ENCODE peak calls at places on chromosomes 3 and 15, in eight cellular contexts. One of them, this sample, is unnamed.

GRCh38 chr3:105805402-105805801 is 63.4 kb downstream of the CBLB start:
- DNase-seq in HAP-1: no peak
- DNase-seq in SK-N-SH: no peak
- DNase-seq in bronchial epithelial cell: no peak
- DNase-seq in neuronal stem cell: no peak
- DNase-seq in transverse colon: no peak
- DNase-seq in upper lobe of right lung: no peak
- DNase-seq in esophagus squamous epithelium: no peak
- DNase-seq in this sample: no peak

GRCh38 chr3:142787719-142788118 is 63.9 kb downstream of the TRPC1 start:
- DNase-seq in HAP-1: no peak
- DNase-seq in SK-N-SH: no peak
- DNase-seq in bronchial epithelial cell: no peak
- DNase-seq in neuronal stem cell: no peak
- DNase-seq in transverse colon: no peak
- DNase-seq in upper lobe of right lung: no peak
- DNase-seq in esophagus squamous epithelium: no peak
- DNase-seq in this sample: no peak

GRCh38 chr15:66603301-66604179 is 37.7 kb upstream of the LCTL start:
- DNase-seq in HAP-1: peak; percentile 93
- DNase-seq in SK-N-SH: peak; percentile 86
- DNase-seq in bronchial epithelial cell: peak; percentile 27
- DNase-seq in neuronal stem cell: peak; percentile 71
- DNase-seq in transverse colon: peak; percentile 67
- DNase-seq in upper lobe of right lung: peak; percentile 87
- DNase-seq in esophagus squamous epithelium: no peak
- DNase-seq in this sample: no peak

GRCh38 chr3:163561151-163561550 is 1517.1 kb downstream of the SI start:
- DNase-seq in HAP-1: no peak
- DNase-seq in SK-N-SH: no peak
- DNase-seq in bronchial epithelial cell: no peak
- DNase-seq in neuronal stem cell: peak; percentile 1
- DNase-seq in transverse colon: no peak
- DNase-seq in upper lobe of right lung: no peak
- DNase-seq in esophagus squamous epithelium: no peak
- DNase-seq in this sample: no peak

GRCh38 chr15:92576597-92577200 is 78.9 kb downstream of the FAM174B start:
- DNase-seq in HAP-1: no peak
- DNase-seq in SK-N-SH: no peak
- DNase-seq in bronchial epithelial cell: no peak
- DNase-seq in neuronal stem cell: no peak
- DNase-seq in transverse colon: no peak
- DNase-seq in upper lobe of right lung: no peak
- DNase-seq in esophagus squamous epithelium: no peak
- DNase-seq in this sample: no peak

GRCh38 chr3:54322354-54322753 is 200.0 kb downstream of the CACNA2D3 start:
- DNase-seq in HAP-1: no peak
- DNase-seq in SK-N-SH: no peak
- DNase-seq in bronchial epithelial cell: peak; percentile 17
- DNase-seq in neuronal stem cell: no peak
- DNase-seq in transverse colon: peak; percentile 75
- DNase-seq in upper lobe of right lung: no peak
- DNase-seq in esophagus squamous epithelium: no peak
- DNase-seq in this sample: no peak

GRCh38 chr3:80688814-80689213 is 921.0 kb upstream of the ROBO1 start:
- DNase-seq in HAP-1: peak; percentile 42
- DNase-seq in SK-N-SH: peak; percentile 7
- DNase-seq in bronchial epithelial cell: peak; percentile 32
- DNase-seq in neuronal stem cell: no peak
- DNase-seq in transverse colon: no peak
- DNase-seq in upper lobe of right lung: no peak
- DNase-seq in esophagus squamous epithelium: no peak
- DNase-seq in this sample: no peak

GRCh38 chr15:63605816-63606215 is 8.6 kb downstream of the FBXL22 start:
- DNase-seq in HAP-1: no peak
- DNase-seq in SK-N-SH: no peak
- DNase-seq in bronchial epithelial cell: no peak
- DNase-seq in neuronal stem cell: no peak
- DNase-seq in transverse colon: peak; percentile 34
- DNase-seq in upper lobe of right lung: no peak
- DNase-seq in esophagus squamous epithelium: no peak
- DNase-seq in this sample: no peak

GRCh38 chr3:23928525-23928924 is 11.6 kb downstream of the RPL15 start:
- DNase-seq in HAP-1: no peak
- DNase-seq in SK-N-SH: no peak
- DNase-seq in bronchial epithelial cell: peak; percentile 64
- DNase-seq in neuronal stem cell: no peak
- DNase-seq in transverse colon: no peak
- DNase-seq in upper lobe of right lung: no peak
- DNase-seq in esophagus squamous epithelium: no peak
- DNase-seq in this sample: no peak

GRCh38 chr15:29102911-29103824 is 166.5 kb downstream of the NSMCE3 start:
- DNase-seq in HAP-1: no peak
- DNase-seq in SK-N-SH: no peak
- DNase-seq in bronchial epithelial cell: no peak
- DNase-seq in neuronal stem cell: peak; percentile 44
- DNase-seq in transverse colon: no peak
- DNase-seq in upper lobe of right lung: no peak
- DNase-seq in esophagus squamous epithelium: no peak
- DNase-seq in this sample: peak; percentile 78

GRCh38 chr3:171548918-171549317 is 88.7 kb upstream of the TNIK start:
- DNase-seq in HAP-1: no peak
- DNase-seq in SK-N-SH: no peak
- DNase-seq in bronchial epithelial cell: no peak
- DNase-seq in neuronal stem cell: no peak
- DNase-seq in transverse colon: no peak
- DNase-seq in upper lobe of right lung: no peak
- DNase-seq in esophagus squamous epithelium: no peak
- DNase-seq in this sample: no peak

GRCh38 chr15:33581032-33581431 is 270.3 kb downstream of the RYR3 start:
- DNase-seq in HAP-1: no peak
- DNase-seq in SK-N-SH: no peak
- DNase-seq in bronchial epithelial cell: peak; percentile 84
- DNase-seq in neuronal stem cell: no peak
- DNase-seq in transverse colon: no peak
- DNase-seq in upper lobe of right lung: no peak
- DNase-seq in esophagus squamous epithelium: no peak
- DNase-seq in this sample: no peak

GRCh38 chr3:28575100-28575747 is 226.6 kb upstream of the AZI2 start:
- DNase-seq in HAP-1: no peak
- DNase-seq in SK-N-SH: peak; percentile 77
- DNase-seq in bronchial epithelial cell: no peak
- DNase-seq in neuronal stem cell: peak; percentile 45
- DNase-seq in transverse colon: no peak
- DNase-seq in upper lobe of right lung: peak; percentile 65
- DNase-seq in esophagus squamous epithelium: no peak
- DNase-seq in this sample: peak; percentile 50

GRCh38 chr3:46089237-46090011 is 62.1 kb upstream of the XCR1 start:
- DNase-seq in HAP-1: no peak
- DNase-seq in SK-N-SH: no peak
- DNase-seq in bronchial epithelial cell: peak; percentile 95
- DNase-seq in neuronal stem cell: no peak
- DNase-seq in transverse colon: peak; percentile 58
- DNase-seq in upper lobe of right lung: peak; percentile 77
- DNase-seq in esophagus squamous epithelium: no peak
- DNase-seq in this sample: no peak

GRCh38 chr3:45664558-45664957 is 24.6 kb upstream of the SACM1L start:
- DNase-seq in HAP-1: no peak
- DNase-seq in SK-N-SH: no peak
- DNase-seq in bronchial epithelial cell: no peak
- DNase-seq in neuronal stem cell: no peak
- DNase-seq in transverse colon: peak; percentile 53
- DNase-seq in upper lobe of right lung: no peak
- DNase-seq in esophagus squamous epithelium: no peak
- DNase-seq in this sample: no peak

GRCh38 chr3:142853270-142854163 is 35.4 kb downstream of the PCOLCE2 start:
- DNase-seq in HAP-1: no peak
- DNase-seq in SK-N-SH: no peak
- DNase-seq in bronchial epithelial cell: peak; percentile 92
- DNase-seq in neuronal stem cell: no peak
- DNase-seq in transverse colon: no peak
- DNase-seq in upper lobe of right lung: no peak
- DNase-seq in esophagus squamous epithelium: no peak
- DNase-seq in this sample: peak; percentile 88

GRCh38 chr15:63473999-63474809 is 30.2 kb upstream of the USP3 start:
- DNase-seq in HAP-1: no peak
- DNase-seq in SK-N-SH: no peak
- DNase-seq in bronchial epithelial cell: peak; percentile 78
- DNase-seq in neuronal stem cell: no peak
- DNase-seq in transverse colon: peak; percentile 74
- DNase-seq in upper lobe of right lung: no peak
- DNase-seq in esophagus squamous epithelium: no peak
- DNase-seq in this sample: no peak

GRCh38 chr15:42024303-42024702 is 3.5 kb upstream of the PLA2G4E start:
- DNase-seq in HAP-1: no peak
- DNase-seq in SK-N-SH: no peak
- DNase-seq in bronchial epithelial cell: no peak
- DNase-seq in neuronal stem cell: no peak
- DNase-seq in transverse colon: no peak
- DNase-seq in upper lobe of right lung: peak; percentile 89
- DNase-seq in esophagus squamous epithelium: no peak
- DNase-seq in this sample: peak; percentile 44

GRCh38 chr3:171461087-171461917 is 1.1 kb upstream of the TNIK start:
- DNase-seq in HAP-1: no peak
- DNase-seq in SK-N-SH: no peak
- DNase-seq in bronchial epithelial cell: peak; percentile 59
- DNase-seq in neuronal stem cell: peak; percentile 12
- DNase-seq in transverse colon: peak; percentile 60
- DNase-seq in upper lobe of right lung: no peak
- DNase-seq in esophagus squamous epithelium: no peak
- DNase-seq in this sample: no peak

GRCh38 chr3:193869221-193870201 is 266.4 kb upstream of the HES1 start:
- DNase-seq in HAP-1: no peak
- DNase-seq in SK-N-SH: peak; percentile 32
- DNase-seq in bronchial epithelial cell: peak; percentile 61
- DNase-seq in neuronal stem cell: peak; percentile 60
- DNase-seq in transverse colon: no peak
- DNase-seq in upper lobe of right lung: no peak
- DNase-seq in esophagus squamous epithelium: no peak
- DNase-seq in this sample: peak; percentile 92

GRCh38 chr3:191397771-191398170 is 63.2 kb upstream of the PYDC2 start:
- DNase-seq in HAP-1: peak; percentile 17
- DNase-seq in SK-N-SH: no peak
- DNase-seq in bronchial epithelial cell: no peak
- DNase-seq in neuronal stem cell: no peak
- DNase-seq in transverse colon: no peak
- DNase-seq in upper lobe of right lung: no peak
- DNase-seq in esophagus squamous epithelium: no peak
- DNase-seq in this sample: no peak

GRCh38 chr3:194298331-194299227 is 52.5 kb downstream of the CPN2 start:
- DNase-seq in HAP-1: no peak
- DNase-seq in SK-N-SH: peak; percentile 65
- DNase-seq in bronchial epithelial cell: no peak
- DNase-seq in neuronal stem cell: no peak
- DNase-seq in transverse colon: no peak
- DNase-seq in upper lobe of right lung: peak; percentile 50
- DNase-seq in esophagus squamous epithelium: no peak
- DNase-seq in this sample: peak; percentile 47

GRCh38 chr15:79093352-79093935 is 2.9 kb upstream of the RASGRF1 start:
- DNase-seq in HAP-1: peak; percentile 6
- DNase-seq in SK-N-SH: no peak
- DNase-seq in bronchial epithelial cell: no peak
- DNase-seq in neuronal stem cell: no peak
- DNase-seq in transverse colon: no peak
- DNase-seq in upper lobe of right lung: no peak
- DNase-seq in esophagus squamous epithelium: no peak
- DNase-seq in this sample: peak; percentile 43

GRCh38 chr3:94062513-94063404 is at the start of the genes DHFR2 and NSUN3:
- DNase-seq in HAP-1: peak; percentile 95
- DNase-seq in SK-N-SH: peak; percentile 75
- DNase-seq in bronchial epithelial cell: peak; percentile 96
- DNase-seq in neuronal stem cell: peak; percentile 95
- DNase-seq in transverse colon: peak; percentile 93
- DNase-seq in upper lobe of right lung: peak; percentile 92
- DNase-seq in esophagus squamous epithelium: peak; percentile 75
- DNase-seq in this sample: peak; percentile 84

GRCh38 chr15:50871832-50872231 is 36.7 kb upstream of the AP4E1 start:
- DNase-seq in HAP-1: no peak
- DNase-seq in SK-N-SH: no peak
- DNase-seq in bronchial epithelial cell: no peak
- DNase-seq in neuronal stem cell: no peak
- DNase-seq in transverse colon: no peak
- DNase-seq in upper lobe of right lung: no peak
- DNase-seq in esophagus squamous epithelium: no peak
- DNase-seq in this sample: no peak
- H3K4me3 ChIP-seq in HAP-1: no peak overlapping the region
- H3K4me3 ChIP-seq in SK-N-SH: no peak overlapping the region
- H3K4me3 ChIP-seq in bronchial epithelial cell: no peak overlapping the region
- H3K4me3 ChIP-seq in neuronal stem cell: no peak overlapping the region
- H3K4me3 ChIP-seq in transverse colon: no peak overlapping the region
- H3K4me3 ChIP-seq in upper lobe of right lung: no peak overlapping the region
- H3K4me3 ChIP-seq in esophagus squamous epithelium: no peak overlapping the region
- H3K4me3 ChIP-seq in this sample: no peak overlapping the region

DNA sequence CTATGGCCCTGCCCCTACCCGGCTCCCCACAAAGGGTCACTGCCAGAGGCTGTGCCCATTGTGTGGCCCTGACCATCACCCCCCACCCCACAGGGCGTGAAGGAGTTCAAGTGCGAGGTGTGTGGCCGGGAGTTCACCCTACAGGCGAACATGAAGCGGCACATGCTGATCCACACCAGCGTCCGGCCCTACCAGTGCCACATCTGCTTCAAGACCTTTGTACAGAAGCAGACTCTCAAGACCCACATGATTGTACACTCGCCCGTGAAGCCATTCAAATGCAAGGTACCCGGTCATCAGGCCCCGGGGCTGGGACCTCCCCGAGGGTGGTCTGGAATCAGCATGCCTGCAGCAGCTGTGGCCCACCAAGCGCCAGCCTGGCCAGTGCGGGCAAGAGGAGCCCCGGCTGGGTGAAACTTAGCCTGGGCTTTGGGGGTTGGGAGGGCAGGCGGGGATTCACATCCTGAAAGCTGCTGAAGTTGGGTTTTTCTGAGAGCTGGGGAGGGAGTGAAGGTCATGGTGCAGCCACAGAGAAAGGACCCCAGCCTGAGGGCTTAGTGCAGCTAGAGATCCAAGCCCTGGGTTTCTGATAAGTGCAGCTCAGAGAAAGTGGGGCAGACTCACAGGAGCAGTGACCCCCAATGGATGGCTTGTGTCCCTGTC is 29.2 kb downstream of the IDH2 start:
- DNase-seq in HAP-1: no peak
- DNase-seq in SK-N-SH: no peak
- DNase-seq in bronchial epithelial cell: no peak
- DNase-seq in neuronal stem cell: no peak
- DNase-seq in transverse colon: no peak
- DNase-seq in upper lobe of right lung: no peak
- DNase-seq in esophagus squamous epithelium: no peak
- DNase-seq in this sample: peak; percentile 71
- H3K36me3 ChIP-seq in HAP-1: peaks cover 2% of the 10 kb centered on the region
- H3K36me3 ChIP-seq in SK-N-SH: no peaks in the 10 kb centered on the region
- H3K36me3 ChIP-seq in bronchial epithelial cell: peaks cover 9% of the 10 kb centered on the region
- H3K36me3 ChIP-seq in neuronal stem cell: peaks cover 76% of the 10 kb centered on the region
- H3K36me3 ChIP-seq in transverse colon: no peaks in the 10 kb centered on the region
- H3K36me3 ChIP-seq in upper lobe of right lung: peaks cover 40% of the 10 kb centered on the region
- H3K36me3 ChIP-seq in esophagus squamous epithelium: peaks cover 76% of the 10 kb centered on the region
- H3K36me3 ChIP-seq in this sample: peaks cover 65% of the 10 kb centered on the region

GRCh38 chr3:100412897-100413590 is 11.7 kb downstream of the LNP1 start:
- DNase-seq in HAP-1: no peak
- DNase-seq in SK-N-SH: no peak
- DNase-seq in bronchial epithelial cell: no peak
- DNase-seq in neuronal stem cell: no peak
- DNase-seq in transverse colon: no peak
- DNase-seq in upper lobe of right lung: no peak
- DNase-seq in esophagus squamous epithelium: no peak
- DNase-seq in this sample: no peak
- H3K4me3 ChIP-seq in HAP-1: no peak overlapping the region
- H3K4me3 ChIP-seq in SK-N-SH: no peak overlapping the region
- H3K4me3 ChIP-seq in bronchial epithelial cell: no peak overlapping the region
- H3K4me3 ChIP-seq in neuronal stem cell: no peak overlapping the region
- H3K4me3 ChIP-seq in transverse colon: no peak overlapping the region
- H3K4me3 ChIP-seq in upper lobe of right lung: no peak overlapping the region
- H3K4me3 ChIP-seq in esophagus squamous epithelium: no peak overlapping the region
- H3K4me3 ChIP-seq in this sample: no peak overlapping the region

GRCh38 chr3:10279384-10280176 is 13.2 kb downstream of the GHRL start:
- DNase-seq in HAP-1: no peak
- DNase-seq in SK-N-SH: no peak
- DNase-seq in bronchial epithelial cell: no peak
- DNase-seq in neuronal stem cell: no peak
- DNase-seq in transverse colon: no peak
- DNase-seq in upper lobe of right lung: peak; percentile 18
- DNase-seq in esophagus squamous epithelium: no peak
- DNase-seq in this sample: no peak
- H3K36me3 ChIP-seq in HAP-1: peaks cover 47% of the 10 kb centered on the region
- H3K36me3 ChIP-seq in SK-N-SH: peaks cover 28% of the 10 kb centered on the region
- H3K36me3 ChIP-seq in bronchial epithelial cell: peaks cover 14% of the 10 kb centered on the region
- H3K36me3 ChIP-seq in neuronal stem cell: peaks cover 81% of the 10 kb centered on the region
- H3K36me3 ChIP-seq in transverse colon: no peaks in the 10 kb centered on the region
- H3K36me3 ChIP-seq in upper lobe of right lung: peaks cover 68% of the 10 kb centered on the region
- H3K36me3 ChIP-seq in esophagus squamous epithelium: peaks cover 82% of the 10 kb centered on the region
- H3K36me3 ChIP-seq in this sample: peaks cover 63% of the 10 kb centered on the region

This sample was measured in RWPE2.